ENCODE peak calls at places on chromosomes 1 and 21, in five cellular contexts. One of them, this sample, is unnamed.

GRCh38 chr1:9022773-9023172 is 3.5 kb downstream of the SLC2A7 start:
- DNase-seq in upper lobe of right lung: no peak
- DNase-seq in mammary epithelial cell: no peak
- DNase-seq in Peyer's patch: no peak
- DNase-seq in uterus: no peak
- DNase-seq in this sample: no peak

GRCh38 chr1:10338047-10338446 is 60.8 kb upstream of the PGD start:
- DNase-seq in upper lobe of right lung: no peak
- DNase-seq in mammary epithelial cell: no peak
- DNase-seq in Peyer's patch: no peak
- DNase-seq in uterus: peak
- DNase-seq in this sample: peak

GRCh38 chr1:3096360-3096759 is 27.4 kb downstream of the PRDM16 start:
- DNase-seq in upper lobe of right lung: no peak
- DNase-seq in mammary epithelial cell: no peak
- DNase-seq in Peyer's patch: no peak
- DNase-seq in uterus: no peak
- DNase-seq in this sample: no peak

GRCh38 chr1:110070282-110070967 is at the start of gene ALX3:
- DNase-seq in upper lobe of right lung: no peak
- DNase-seq in mammary epithelial cell: no peak
- DNase-seq in Peyer's patch: no peak
- DNase-seq in uterus: no peak
- DNase-seq in this sample: no peak

GRCh38 chr1:107297681-107298080 is 156.8 kb downstream of the NTNG1 start:
- DNase-seq in upper lobe of right lung: no peak
- DNase-seq in mammary epithelial cell: no peak
- DNase-seq in Peyer's patch: no peak
- DNase-seq in uterus: no peak
- DNase-seq in this sample: no peak

GRCh38 chr1:42639116-42639515 is 19.1 kb upstream of the PPIH start:
- DNase-seq in upper lobe of right lung: no peak
- DNase-seq in mammary epithelial cell: no peak
- DNase-seq in Peyer's patch: no peak
- DNase-seq in uterus: no peak
- DNase-seq in this sample: no peak

GRCh38 chr1:183234660-183235476 is 48.8 kb downstream of the LAMC2 start:
- DNase-seq in upper lobe of right lung: no peak
- DNase-seq in mammary epithelial cell: peak
- DNase-seq in Peyer's patch: no peak
- DNase-seq in uterus: peak
- DNase-seq in this sample: peak

GRCh38 chr21:26544208-26544607 is 28.9 kb downstream of the CYYR1 start:
- DNase-seq in upper lobe of right lung: no peak
- DNase-seq in mammary epithelial cell: no peak
- DNase-seq in Peyer's patch: no peak
- DNase-seq in uterus: no peak
- DNase-seq in this sample: no peak

GRCh38 chr1:83818916-83819315 is 180.0 kb downstream of the TTLL7 start:
- DNase-seq in upper lobe of right lung: no peak
- DNase-seq in mammary epithelial cell: peak
- DNase-seq in Peyer's patch: no peak
- DNase-seq in uterus: no peak
- DNase-seq in this sample: no peak

GRCh38 chr21:38489729-38490128 is 8.5 kb downstream of the ERG start:
- DNase-seq in upper lobe of right lung: no peak
- DNase-seq in mammary epithelial cell: no peak
- DNase-seq in Peyer's patch: no peak
- DNase-seq in uterus: no peak
- DNase-seq in this sample: no peak

GRCh38 chr1:31795801-31796621 is 19.8 kb downstream of the SPOCD1 start:
- DNase-seq in upper lobe of right lung: no peak
- DNase-seq in mammary epithelial cell: no peak
- DNase-seq in Peyer's patch: peak
- DNase-seq in uterus: no peak
- DNase-seq in this sample: no peak

DNA sequence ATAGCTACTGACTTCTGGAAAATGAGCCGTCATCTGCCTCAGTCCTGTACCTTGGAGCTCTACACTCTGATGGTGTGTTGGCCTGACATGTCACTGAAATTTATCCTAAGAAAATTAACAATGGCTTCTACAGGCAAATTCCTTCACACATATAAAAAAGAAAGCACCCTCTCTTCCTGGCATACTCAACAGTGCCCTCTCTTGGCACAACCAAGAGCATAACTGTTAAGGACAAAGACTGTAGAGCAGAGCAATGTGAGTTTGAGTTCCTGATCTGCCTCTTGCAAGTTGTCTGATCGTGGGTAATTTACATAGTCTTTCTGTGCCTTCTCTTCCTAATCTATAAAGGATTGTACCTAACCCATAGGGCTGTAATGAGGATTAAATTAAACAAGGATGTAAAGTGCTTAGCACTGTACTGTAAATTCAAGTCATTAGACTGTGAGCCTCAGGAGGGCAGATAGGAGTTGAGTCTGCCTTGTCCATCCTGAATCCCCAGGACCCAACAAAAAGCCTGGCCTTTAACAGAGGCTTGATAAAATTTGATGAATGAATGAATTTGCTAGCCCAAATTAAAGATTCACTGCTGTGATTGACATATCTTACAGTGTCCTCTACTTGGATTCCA is 83.5 kb downstream of the SYF2 start:
- DNase-seq in upper lobe of right lung: no peak
- DNase-seq in mammary epithelial cell: peak
- DNase-seq in Peyer's patch: no peak
- DNase-seq in uterus: no peak
- DNase-seq in this sample: peak
- TF ChIP-seq CTCF in upper lobe of right lung: peak
- TF ChIP-seq CTCF in mammary epithelial cell: peak
- TF ChIP-seq CTCF in Peyer's patch: peak
- TF ChIP-seq CTCF in uterus: no peak
- TF ChIP-seq CTCF in this sample: peak

DNA sequence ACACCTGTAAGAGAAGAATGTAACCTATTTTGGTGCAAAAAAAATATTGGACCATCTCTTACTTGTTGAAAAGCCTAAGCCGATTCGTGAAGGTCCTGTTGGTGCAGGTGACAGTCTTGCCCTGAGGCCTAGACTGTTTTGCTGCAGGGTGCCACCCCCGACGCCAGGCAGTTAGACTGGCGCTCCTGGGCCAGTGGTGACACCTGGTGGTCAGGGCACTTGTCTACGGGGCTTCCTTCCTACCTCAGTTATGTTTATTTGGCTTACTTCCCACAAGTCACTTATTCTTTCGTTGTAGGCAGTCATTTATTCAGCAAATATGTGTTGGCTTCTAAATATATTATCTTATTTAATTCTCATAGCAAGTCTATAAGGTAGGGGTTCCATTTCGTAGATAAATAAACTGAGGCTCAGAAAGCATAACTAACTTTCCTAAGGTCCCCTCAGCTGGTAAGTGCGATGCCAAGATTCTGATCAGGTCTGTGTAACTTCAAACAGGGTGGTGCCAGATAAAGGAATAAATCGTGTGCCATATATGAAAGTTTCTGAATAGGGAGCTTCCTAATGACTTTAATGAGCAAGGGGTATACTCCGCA is 1.9 kb downstream of the EEIG2 start:
- DNase-seq in upper lobe of right lung: peak
- DNase-seq in mammary epithelial cell: peak
- DNase-seq in Peyer's patch: peak
- DNase-seq in uterus: peak
- DNase-seq in this sample: peak
- TF ChIP-seq CTCF in upper lobe of right lung: peak
- TF ChIP-seq CTCF in mammary epithelial cell: peak
- TF ChIP-seq CTCF in Peyer's patch: peak
- TF ChIP-seq CTCF in uterus: no peak
- TF ChIP-seq CTCF in this sample: peak

GRCh38 chr1:94698759-94699502 is 121.2 kb upstream of the SLC44A3 start:
- DNase-seq in upper lobe of right lung: no peak
- DNase-seq in mammary epithelial cell: no peak
- DNase-seq in Peyer's patch: no peak
- DNase-seq in uterus: no peak
- DNase-seq in this sample: no peak
- TF ChIP-seq CTCF in upper lobe of right lung: no peak
- TF ChIP-seq CTCF in mammary epithelial cell: no peak
- TF ChIP-seq CTCF in Peyer's patch: no peak
- TF ChIP-seq CTCF in uterus: no peak
- TF ChIP-seq CTCF in this sample: no peak

GRCh38 chr1:22210176-22210575 is 67.3 kb upstream of the WNT4 start:
- DNase-seq in upper lobe of right lung: no peak
- DNase-seq in mammary epithelial cell: no peak
- DNase-seq in Peyer's patch: no peak
- DNase-seq in uterus: no peak
- DNase-seq in this sample: no peak

GRCh38 chr1:22208973-22209378 is 66.1 kb upstream of the WNT4 start:
- DNase-seq in upper lobe of right lung: no peak
- DNase-seq in mammary epithelial cell: no peak
- DNase-seq in Peyer's patch: no peak
- DNase-seq in uterus: no peak
- DNase-seq in this sample: no peak

GRCh38 chr1:22206551-22207125 is 63.7 kb upstream of the WNT4 start:
- DNase-seq in upper lobe of right lung: no peak
- DNase-seq in mammary epithelial cell: no peak
- DNase-seq in Peyer's patch: no peak
- DNase-seq in uterus: no peak
- DNase-seq in this sample: no peak

GRCh38 chr1:22207605-22208264 is 64.8 kb upstream of the WNT4 start:
- DNase-seq in upper lobe of right lung: no peak
- DNase-seq in mammary epithelial cell: no peak
- DNase-seq in Peyer's patch: no peak
- DNase-seq in uterus: no peak
- DNase-seq in this sample: no peak

DNA sequence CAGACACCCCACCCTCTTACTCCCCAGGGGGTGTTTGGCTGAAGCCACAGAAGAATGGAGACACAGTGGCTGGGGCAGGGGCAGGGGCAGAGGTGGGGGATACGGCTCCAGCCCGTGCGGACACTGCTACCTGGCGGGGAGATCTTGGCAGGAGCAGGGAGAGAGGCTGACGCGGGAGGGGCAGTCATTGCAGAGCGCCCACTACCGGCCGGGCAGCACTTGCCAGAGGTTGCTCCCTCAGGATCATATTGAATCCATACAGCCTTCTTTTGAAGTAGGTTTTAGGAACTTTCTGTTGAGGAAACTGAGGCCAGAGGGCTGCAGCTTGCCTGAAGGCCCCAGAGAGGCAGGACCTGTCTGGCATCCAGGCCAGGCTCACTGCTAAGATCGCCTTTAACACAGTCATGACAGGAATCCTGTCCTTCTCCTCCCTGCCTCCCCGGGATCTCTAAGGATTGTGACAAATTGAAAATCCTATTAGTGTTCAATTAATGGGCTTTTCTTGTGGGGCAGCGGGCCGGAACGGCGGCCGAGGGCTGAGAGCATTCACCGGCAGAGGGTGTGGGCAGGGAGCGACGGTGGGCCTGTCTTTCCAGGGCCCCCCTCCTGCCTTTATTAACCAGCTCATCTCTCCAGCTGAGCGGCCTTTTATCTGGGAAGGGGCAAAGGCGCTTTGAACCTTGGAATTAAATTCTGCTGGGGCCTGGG is 65.5 kb upstream of the WNT4 start:
- DNase-seq in upper lobe of right lung: no peak
- DNase-seq in mammary epithelial cell: no peak
- DNase-seq in Peyer's patch: no peak
- DNase-seq in uterus: no peak
- DNase-seq in this sample: no peak
- TF ChIP-seq CTCF in upper lobe of right lung: no peak
- TF ChIP-seq CTCF in mammary epithelial cell: peak
- TF ChIP-seq CTCF in Peyer's patch: no peak
- TF ChIP-seq CTCF in uterus: no peak
- TF ChIP-seq CTCF in this sample: no peak

GRCh38 chr21:36606983-36607325 is 92.0 kb upstream of the SIM2 start:
- DNase-seq in upper lobe of right lung: no peak
- DNase-seq in mammary epithelial cell: no peak
- DNase-seq in Peyer's patch: no peak
- DNase-seq in uterus: no peak
- DNase-seq in this sample: no peak
- TF ChIP-seq CTCF in upper lobe of right lung: no peak
- TF ChIP-seq CTCF in mammary epithelial cell: no peak
- TF ChIP-seq CTCF in Peyer's patch: no peak
- TF ChIP-seq CTCF in uterus: no peak
- TF ChIP-seq CTCF in this sample: no peak

DNA sequence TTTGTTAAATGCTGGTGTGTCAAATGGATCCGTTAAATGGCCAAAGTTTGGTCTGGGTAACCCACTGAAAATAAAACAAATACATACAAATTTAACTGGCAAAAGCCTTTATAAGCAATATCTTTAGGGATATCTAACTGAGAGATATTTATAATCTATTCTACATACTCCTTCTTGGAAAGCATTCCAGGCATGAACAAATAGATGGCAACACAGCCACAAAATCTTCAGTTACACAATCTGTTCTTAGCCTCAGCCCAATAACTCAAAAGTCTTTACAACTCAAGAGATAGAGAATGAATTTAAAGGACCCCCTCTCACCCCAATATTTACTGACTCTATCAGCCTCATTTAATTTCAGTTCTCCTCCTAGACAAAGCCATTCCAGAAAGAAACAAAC is 58.7 kb downstream of the NRDC start:
- DNase-seq in upper lobe of right lung: no peak
- DNase-seq in mammary epithelial cell: no peak
- DNase-seq in Peyer's patch: no peak
- DNase-seq in uterus: no peak
- DNase-seq in this sample: no peak
- TF ChIP-seq CTCF in upper lobe of right lung: no peak
- TF ChIP-seq CTCF in mammary epithelial cell: no peak
- TF ChIP-seq CTCF in Peyer's patch: no peak
- TF ChIP-seq CTCF in uterus: no peak
- TF ChIP-seq CTCF in this sample: no peak

GRCh38 chr1:14925336-14926136 is 228.0 kb upstream of the TMEM51 start:
- DNase-seq in upper lobe of right lung: no peak
- DNase-seq in mammary epithelial cell: no peak
- DNase-seq in Peyer's patch: no peak
- DNase-seq in uterus: no peak
- DNase-seq in this sample: no peak
- TF ChIP-seq CTCF in upper lobe of right lung: no peak
- TF ChIP-seq CTCF in mammary epithelial cell: no peak
- TF ChIP-seq CTCF in Peyer's patch: no peak
- TF ChIP-seq CTCF in uterus: no peak
- TF ChIP-seq CTCF in this sample: no peak

GRCh38 chr1:22461100-22461499 is 9.4 kb downstream of the ZBTB40 start:
- DNase-seq in upper lobe of right lung: no peak
- DNase-seq in mammary epithelial cell: no peak
- DNase-seq in Peyer's patch: no peak
- DNase-seq in uterus: no peak
- DNase-seq in this sample: no peak

GRCh38 chr1:22461678-22462527 is 10.3 kb downstream of the ZBTB40 start:
- DNase-seq in upper lobe of right lung: no peak
- DNase-seq in mammary epithelial cell: no peak
- DNase-seq in Peyer's patch: no peak
- DNase-seq in uterus: no peak
- DNase-seq in this sample: no peak

GRCh38 chr1:22457836-22458235 is 6.2 kb downstream of the ZBTB40 start:
- DNase-seq in upper lobe of right lung: no peak
- DNase-seq in mammary epithelial cell: no peak
- DNase-seq in Peyer's patch: no peak
- DNase-seq in uterus: no peak
- DNase-seq in this sample: no peak

GRCh38 chr1:22465018-22465565 is 13.4 kb downstream of the ZBTB40 start:
- DNase-seq in upper lobe of right lung: no peak
- DNase-seq in mammary epithelial cell: no peak
- DNase-seq in Peyer's patch: no peak
- DNase-seq in uterus: no peak
- DNase-seq in this sample: no peak

GRCh38 chr1:22462928-22463327 is 11.3 kb downstream of the ZBTB40 start:
- DNase-seq in upper lobe of right lung: no peak
- DNase-seq in mammary epithelial cell: no peak
- DNase-seq in Peyer's patch: no peak
- DNase-seq in uterus: no peak
- DNase-seq in this sample: no peak
- TF ChIP-seq CTCF in upper lobe of right lung: no peak
- TF ChIP-seq CTCF in mammary epithelial cell: no peak
- TF ChIP-seq CTCF in Peyer's patch: no peak
- TF ChIP-seq CTCF in uterus: no peak
- TF ChIP-seq CTCF in this sample: no peak